ENCODE peak calls at places on chromosomes 12 and 14, in seven cellular contexts. One of them, this sample, is unnamed. For H3K36me3, the result is how much of the 10 kb centered on the place peaks cover.

GRCh38 chr12:31765931-31766330 is 37.1 kb upstream of the AMN1 start:
- DNase-seq in upper lobe of left lung: no peak
- DNase-seq in gastrocnemius medialis: no peak
- DNase-seq in stomach: no peak
- DNase-seq in HCT116: no peak
- DNase-seq in tibial nerve: no peak
- DNase-seq in uterus: no peak
- DNase-seq in this sample: no peak

GRCh38 chr12:58819345-58819744 is 101.0 kb downstream of the LRIG3 start:
- DNase-seq in tibial nerve: no peak
- DNase-seq in gastrocnemius medialis: no peak
- DNase-seq in HCT116: no peak
- DNase-seq in upper lobe of left lung: no peak
- DNase-seq in uterus: no peak
- DNase-seq in stomach: no peak
- DNase-seq in this sample: no peak

GRCh38 chr12:64609543-64610091 is 678 bp upstream of the RASSF3 start:
- DNase-seq in tibial nerve: no peak
- DNase-seq in upper lobe of left lung: no peak
- DNase-seq in stomach: no peak
- DNase-seq in HCT116: no peak
- DNase-seq in gastrocnemius medialis: no peak
- DNase-seq in uterus: no peak
- DNase-seq in this sample: no peak

GRCh38 chr12:13358391-13358905 is 161.9 kb downstream of the EMP1 start:
- DNase-seq in uterus: no peak
- DNase-seq in tibial nerve: no peak
- DNase-seq in HCT116: no peak
- DNase-seq in gastrocnemius medialis: no peak
- DNase-seq in upper lobe of left lung: no peak
- DNase-seq in stomach: no peak
- DNase-seq in this sample: no peak

GRCh38 chr14:72565200-72565599 is 328.7 kb downstream of the DPF3 start:
- DNase-seq in gastrocnemius medialis: peak
- DNase-seq in tibial nerve: no peak
- DNase-seq in stomach: no peak
- DNase-seq in uterus: no peak
- DNase-seq in HCT116: no peak
- DNase-seq in upper lobe of left lung: no peak
- DNase-seq in this sample: peak

GRCh38 chr14:37721976-37722659 is 126.7 kb downstream of the TTC6 start:
- DNase-seq in uterus: no peak
- DNase-seq in stomach: no peak
- DNase-seq in upper lobe of left lung: no peak
- DNase-seq in tibial nerve: no peak
- DNase-seq in HCT116: no peak
- DNase-seq in gastrocnemius medialis: no peak
- DNase-seq in this sample: no peak

GRCh38 chr12:71562681-71563595 is 100.7 kb downstream of the ZFC3H1 start:
- DNase-seq in uterus: no peak
- DNase-seq in stomach: no peak
- DNase-seq in gastrocnemius medialis: no peak
- DNase-seq in HCT116: no peak
- DNase-seq in upper lobe of left lung: no peak
- DNase-seq in tibial nerve: no peak
- DNase-seq in this sample: no peak

GRCh38 chr14:28243600-28243999 is 523.0 kb upstream of the FOXG1 start:
- DNase-seq in tibial nerve: no peak
- DNase-seq in upper lobe of left lung: no peak
- DNase-seq in uterus: no peak
- DNase-seq in HCT116: no peak
- DNase-seq in gastrocnemius medialis: no peak
- DNase-seq in stomach: no peak
- DNase-seq in this sample: no peak

GRCh38 chr14:79809849-79810612 is 401.3 kb downstream of the DIO2 start:
- DNase-seq in stomach: no peak
- DNase-seq in gastrocnemius medialis: no peak
- DNase-seq in upper lobe of left lung: no peak
- DNase-seq in HCT116: no peak
- DNase-seq in uterus: no peak
- DNase-seq in tibial nerve: no peak
- DNase-seq in this sample: peak

GRCh38 chr14:88004637-88005036 is 298 bp upstream of the GPR65 start:
- DNase-seq in stomach: no peak
- DNase-seq in gastrocnemius medialis: no peak
- DNase-seq in uterus: no peak
- DNase-seq in HCT116: no peak
- DNase-seq in upper lobe of left lung: no peak
- DNase-seq in tibial nerve: no peak
- DNase-seq in this sample: no peak

GRCh38 chr12:49264466-49264872 is 413 bp upstream of the TUBA1C start:
- DNase-seq in tibial nerve: no peak
- DNase-seq in uterus: no peak
- DNase-seq in stomach: peak
- DNase-seq in HCT116: no peak
- DNase-seq in gastrocnemius medialis: no peak
- DNase-seq in upper lobe of left lung: no peak
- DNase-seq in this sample: no peak

GRCh38 chr14:61368061-61368710 is 46.8 kb downstream of the PRKCH start:
- DNase-seq in HCT116: no peak
- DNase-seq in upper lobe of left lung: no peak
- DNase-seq in uterus: no peak
- DNase-seq in tibial nerve: no peak
- DNase-seq in stomach: no peak
- DNase-seq in gastrocnemius medialis: no peak
- DNase-seq in this sample: no peak

GRCh38 chr12:116068371-116068770 is 209.1 kb downstream of the MED13L start:
- DNase-seq in gastrocnemius medialis: no peak
- DNase-seq in upper lobe of left lung: no peak
- DNase-seq in stomach: no peak
- DNase-seq in uterus: no peak
- DNase-seq in HCT116: no peak
- DNase-seq in tibial nerve: no peak
- DNase-seq in this sample: no peak

GRCh38 chr12:93886533-93887511 is 209.6 kb downstream of the CRADD start:
- DNase-seq in tibial nerve: no peak
- DNase-seq in HCT116: no peak
- DNase-seq in uterus: no peak
- DNase-seq in gastrocnemius medialis: no peak
- DNase-seq in stomach: no peak
- DNase-seq in upper lobe of left lung: no peak
- DNase-seq in this sample: no peak

GRCh38 chr14:69712217-69712565 is 54.8 kb upstream of the SRSF5 start:
- DNase-seq in HCT116: no peak
- DNase-seq in upper lobe of left lung: no peak
- DNase-seq in uterus: no peak
- DNase-seq in gastrocnemius medialis: no peak
- DNase-seq in tibial nerve: no peak
- DNase-seq in stomach: no peak
- DNase-seq in this sample: no peak

GRCh38 chr14:77151245-77151644 is 9.7 kb upstream of the ZDHHC22 start:
- DNase-seq in upper lobe of left lung: no peak
- DNase-seq in tibial nerve: no peak
- DNase-seq in HCT116: no peak
- DNase-seq in stomach: no peak
- DNase-seq in gastrocnemius medialis: no peak
- DNase-seq in uterus: no peak
- DNase-seq in this sample: peak

GRCh38 chr14:87108726-87109125 is 884.3 kb downstream of the GALC start:
- DNase-seq in tibial nerve: no peak
- DNase-seq in uterus: no peak
- DNase-seq in gastrocnemius medialis: no peak
- DNase-seq in HCT116: no peak
- DNase-seq in stomach: no peak
- DNase-seq in upper lobe of left lung: no peak
- DNase-seq in this sample: no peak

GRCh38 chr12:109482894-109483293 is 5.5 kb downstream of the UBE3B start:
- DNase-seq in uterus: no peak
- DNase-seq in tibial nerve: no peak
- DNase-seq in stomach: no peak
- DNase-seq in gastrocnemius medialis: no peak
- DNase-seq in HCT116: no peak
- DNase-seq in upper lobe of left lung: no peak
- DNase-seq in this sample: no peak
- H3K36me3 ChIP-seq in uterus: under half
- H3K36me3 ChIP-seq in tibial nerve: half or more
- H3K36me3 ChIP-seq in stomach: half or more
- H3K36me3 ChIP-seq in gastrocnemius medialis: under half
- H3K36me3 ChIP-seq in HCT116: under half
- H3K36me3 ChIP-seq in upper lobe of left lung: under half
- H3K36me3 ChIP-seq in this sample: under half

GRCh38 chr12:19142499-19142898 is 13.0 kb downstream of the PLEKHA5 start:
- DNase-seq in gastrocnemius medialis: no peak
- DNase-seq in tibial nerve: no peak
- DNase-seq in stomach: no peak
- DNase-seq in upper lobe of left lung: no peak
- DNase-seq in HCT116: no peak
- DNase-seq in uterus: no peak
- DNase-seq in this sample: no peak
- TF ChIP-seq POLR2A in gastrocnemius medialis: no peak
- TF ChIP-seq POLR2A in tibial nerve: no peak
- TF ChIP-seq POLR2A in stomach: no peak
- TF ChIP-seq POLR2A in upper lobe of left lung: no peak
- TF ChIP-seq POLR2A in HCT116: no peak
- TF ChIP-seq POLR2A in uterus: no peak
- TF ChIP-seq POLR2A in this sample: no peak

GRCh38 chr14:104993306-104993705 is 7.7 kb downstream of the CLBA1 start:
- DNase-seq in tibial nerve: no peak
- DNase-seq in upper lobe of left lung: no peak
- DNase-seq in stomach: no peak
- DNase-seq in uterus: no peak
- DNase-seq in gastrocnemius medialis: no peak
- DNase-seq in HCT116: no peak
- DNase-seq in this sample: no peak
- H3K36me3 ChIP-seq in tibial nerve: half or more
- H3K36me3 ChIP-seq in upper lobe of left lung: under half
- H3K36me3 ChIP-seq in stomach: half or more
- H3K36me3 ChIP-seq in uterus: under half
- H3K36me3 ChIP-seq in gastrocnemius medialis: under half
- H3K36me3 ChIP-seq in HCT116: under half
- H3K36me3 ChIP-seq in this sample: under half

GRCh38 chr14:64503434-64504309 is at the start of gene ZBTB25:
- DNase-seq in gastrocnemius medialis: peak
- DNase-seq in upper lobe of left lung: peak
- DNase-seq in HCT116: peak
- DNase-seq in tibial nerve: peak
- DNase-seq in stomach: peak
- DNase-seq in uterus: peak
- DNase-seq in this sample: peak
- TF ChIP-seq POLR2A in gastrocnemius medialis: peak
- TF ChIP-seq POLR2A in upper lobe of left lung: peak
- TF ChIP-seq POLR2A in HCT116: peak
- TF ChIP-seq POLR2A in tibial nerve: peak
- TF ChIP-seq POLR2A in stomach: no peak
- TF ChIP-seq POLR2A in uterus: peak
- TF ChIP-seq POLR2A in this sample: no peak

GRCh38 chr12:132006056-132006680 is 56.4 kb downstream of the EP400 start:
- DNase-seq in gastrocnemius medialis: no peak
- DNase-seq in tibial nerve: no peak
- DNase-seq in upper lobe of left lung: no peak
- DNase-seq in uterus: no peak
- DNase-seq in HCT116: no peak
- DNase-seq in stomach: no peak
- DNase-seq in this sample: no peak

GRCh38 chr12:132007041-132007440 is 57.3 kb downstream of the EP400 start:
- DNase-seq in upper lobe of left lung: no peak
- DNase-seq in gastrocnemius medialis: no peak
- DNase-seq in uterus: no peak
- DNase-seq in stomach: no peak
- DNase-seq in tibial nerve: no peak
- DNase-seq in HCT116: no peak
- DNase-seq in this sample: no peak

GRCh38 chr12:132000286-132000872 is 50.6 kb downstream of the EP400 start:
- DNase-seq in HCT116: no peak
- DNase-seq in stomach: no peak
- DNase-seq in gastrocnemius medialis: no peak
- DNase-seq in upper lobe of left lung: no peak
- DNase-seq in tibial nerve: no peak
- DNase-seq in uterus: no peak
- DNase-seq in this sample: no peak

GRCh38 chr12:132004946-132005345 is 55.2 kb downstream of the EP400 start:
- DNase-seq in upper lobe of left lung: no peak
- DNase-seq in tibial nerve: no peak
- DNase-seq in uterus: no peak
- DNase-seq in gastrocnemius medialis: no peak
- DNase-seq in HCT116: no peak
- DNase-seq in stomach: no peak
- DNase-seq in this sample: no peak

GRCh38 chr12:132003846-132004245 is 54.1 kb downstream of the EP400 start:
- DNase-seq in tibial nerve: no peak
- DNase-seq in gastrocnemius medialis: no peak
- DNase-seq in uterus: no peak
- DNase-seq in stomach: no peak
- DNase-seq in HCT116: no peak
- DNase-seq in upper lobe of left lung: no peak
- DNase-seq in this sample: no peak
- H3K36me3 ChIP-seq in tibial nerve: half or more
- H3K36me3 ChIP-seq in gastrocnemius medialis: under half
- H3K36me3 ChIP-seq in uterus: under half
- H3K36me3 ChIP-seq in stomach: half or more
- H3K36me3 ChIP-seq in HCT116: under half
- H3K36me3 ChIP-seq in upper lobe of left lung: under half
- H3K36me3 ChIP-seq in this sample: under half

DNA sequence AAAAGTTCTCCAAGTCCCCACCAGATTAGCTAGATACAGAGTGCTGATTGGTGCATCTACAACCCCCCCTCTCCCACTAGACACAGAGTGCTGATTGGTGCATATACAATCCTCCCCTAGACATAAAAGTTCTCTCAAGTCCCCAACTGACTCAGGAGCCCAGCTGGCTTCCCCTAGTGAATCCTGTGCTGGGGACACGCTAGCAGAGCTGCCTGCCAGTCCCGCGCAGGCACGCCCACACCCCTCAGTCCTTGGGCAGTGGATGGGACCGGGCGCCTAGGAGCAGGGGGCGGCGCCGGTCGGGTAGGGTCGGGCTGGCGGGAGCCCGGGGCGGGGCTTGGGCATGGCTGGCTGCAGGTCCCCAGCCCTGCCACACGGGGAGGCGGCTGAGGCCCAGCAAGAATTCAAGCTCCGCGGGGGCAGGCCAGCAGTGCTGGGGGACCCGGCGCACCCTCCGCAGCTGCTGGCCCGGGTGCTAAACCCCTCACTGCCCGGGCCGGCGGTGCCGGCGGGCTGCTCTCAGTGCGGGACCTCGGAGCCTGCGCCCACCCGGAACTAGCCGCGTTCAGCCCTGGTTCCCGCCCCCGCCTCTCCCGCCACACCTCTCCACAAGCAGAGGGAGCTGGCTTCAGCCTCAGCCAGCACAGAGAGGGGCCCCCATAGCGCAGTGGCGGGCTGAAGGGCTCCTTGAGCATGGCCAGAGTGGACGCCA is 64.3 kb upstream of the DDHD1 start:
- DNase-seq in tibial nerve: peak
- DNase-seq in upper lobe of left lung: peak
- DNase-seq in uterus: peak
- DNase-seq in HCT116: peak
- DNase-seq in gastrocnemius medialis: peak
- DNase-seq in stomach: peak
- DNase-seq in this sample: peak
- TF ChIP-seq POLR2A in tibial nerve: peak
- TF ChIP-seq POLR2A in upper lobe of left lung: peak
- TF ChIP-seq POLR2A in uterus: no peak
- TF ChIP-seq POLR2A in HCT116: peak
- TF ChIP-seq POLR2A in gastrocnemius medialis: no peak
- TF ChIP-seq POLR2A in stomach: no peak
- TF ChIP-seq POLR2A in this sample: no peak